ENCODE peak calls at places on chromosomes 7 and 10, in seven cellular contexts. W, Y, M, R, Z, A and Q are unnamed samples.

GRCh38 chr7:19102884-19103283 is 14.6 kb downstream of the TWIST1 start:
- DNase-seq in A (no peak), Z (no peak), Y (no peak), R (no peak), W (no peak), M (no peak), Q (no peak)

GRCh38 chr10:31749981-31750850 is 178.4 kb downstream of the ARHGAP12 start:
- DNase-seq in A (no peak), R (peak), M (peak), Y (no peak), W (no peak), Z (peak), Q (peak)

GRCh38 chr10:132383751-132384181 is 13.2 kb upstream of the PWWP2B start:
- DNase-seq in R (no peak), M (no peak), Z (no peak), Y (peak), A (no peak), W (no peak), Q (no peak)

GRCh38 chr10:17981766-17982380 is 30.2 kb downstream of the SLC39A12 start:
- DNase-seq in Y (no peak), A (no peak), R (no peak), M (peak), W (peak), Z (peak), Q (peak)

GRCh38 chr10:73964743-73965142 is 33.2 kb upstream of the VCL start:
- DNase-seq in M (no peak), W (no peak), Z (no peak), Y (no peak), A (no peak), R (no peak), Q (no peak)

GRCh38 chr7:80279760-80280159 is 145.1 kb downstream of the GNAI1 start:
- DNase-seq in R (no peak), A (no peak), Z (no peak), W (no peak), Y (no peak), M (no peak), Q (no peak)

GRCh38 chr7:43888983-43889945 is 17.1 kb downstream of the URGCP start:
- DNase-seq in R (no peak), M (peak), W (no peak), Y (no peak), Z (no peak), A (no peak), Q (peak)

GRCh38 chr10:122878799-122879338 is 512 bp downstream of the FAM24B start:
- DNase-seq in M (no peak), W (peak), Z (no peak), Y (no peak), R (no peak), A (no peak), Q (peak)

GRCh38 chr10:112366992-112367391 is 6.9 kb upstream of the ACSL5 start:
- DNase-seq in R (no peak), W (no peak), Z (no peak), A (no peak), M (no peak), Y (no peak), Q (no peak)

GRCh38 chr10:5888352-5888751 is 1.3 kb downstream of the ANKRD16 start:
- DNase-seq in R (no peak), A (no peak), Z (no peak), M (peak), Y (no peak), W (peak), Q (no peak)

GRCh38 chr7:6271694-6272371 is 591 bp downstream of the CYTH3 start:
- DNase-seq in Y (no peak), Z (no peak), A (no peak), W (no peak), R (peak), M (no peak), Q (no peak)

GRCh38 chr7:23687011-23687410 is 7.0 kb downstream of the FAM221A start:
- DNase-seq in M (no peak), A (no peak), Y (no peak), R (no peak), W (no peak), Z (no peak), Q (no peak)

GRCh38 chr7:116400526-116400925 is 99.0 kb upstream of the CAV2 start:
- DNase-seq in W (no peak), Y (no peak), M (no peak), R (no peak), A (no peak), Z (no peak), Q (no peak)

GRCh38 chr10:74548676-74549075 is 277.7 kb upstream of the KAT6B start:
- DNase-seq in M (no peak), A (no peak), R (no peak), Y (no peak), Z (no peak), W (no peak), Q (no peak)

GRCh38 chr7:139855498-139856270 is 26.6 kb downstream of the TBXAS1 start:
- DNase-seq in M (no peak), Y (no peak), Z (no peak), R (peak), W (no peak), A (no peak), Q (no peak)

GRCh38 chr7:30301751-30302150 is 17.4 kb downstream of the ZNRF2 start:
- DNase-seq in Z (no peak), R (no peak), Y (no peak), W (no peak), M (no peak), A (no peak), Q (no peak)

GRCh38 chr7:105098863-105099515 is 85.0 kb downstream of the KMT2E start:
- DNase-seq in R (no peak), Z (no peak), A (no peak), W (no peak), Y (no peak), M (no peak), Q (peak)

GRCh38 chr10:75062900-75063299 is 48.6 kb upstream of the SAMD8 start:
- DNase-seq in R (no peak), M (no peak), A (no peak), W (no peak), Z (no peak), Y (no peak), Q (no peak)